ENCODE peak calls at places on chromosomes 13 and 19, in nine cellular contexts. One of them, this sample, is unnamed.

GRCh38 chr19:56126983-56127780 is 6.1 kb upstream of the ZNF787 start:
- DNase-seq in lung: no peak
- DNase-seq in Peyer's patch: no peak
- DNase-seq in ovary: no peak
- DNase-seq in psoas muscle: no peak
- DNase-seq in kidney: no peak
- DNase-seq in spleen: no peak
- DNase-seq in stomach: no peak
- DNase-seq in brain microvascular endothelial cell: no peak
- DNase-seq in this sample: no peak

GRCh38 chr19:1512671-1513491 is at the start of gene ADAMTSL5:
- DNase-seq in brain microvascular endothelial cell: no peak
- DNase-seq in lung: no peak
- DNase-seq in stomach: peak; percentile 60
- DNase-seq in psoas muscle: peak; percentile 68
- DNase-seq in ovary: no peak
- DNase-seq in Peyer's patch: peak; percentile 42
- DNase-seq in spleen: no peak
- DNase-seq in kidney: no peak
- DNase-seq in this sample: no peak

GRCh38 chr13:95235944-95236343 is 65.3 kb downstream of the ABCC4 start:
- DNase-seq in brain microvascular endothelial cell: no peak
- DNase-seq in psoas muscle: no peak
- DNase-seq in spleen: no peak
- DNase-seq in lung: peak; percentile 56
- DNase-seq in ovary: no peak
- DNase-seq in kidney: no peak
- DNase-seq in stomach: no peak
- DNase-seq in Peyer's patch: no peak
- DNase-seq in this sample: no peak

GRCh38 chr13:97125051-97125809 is 96.9 kb upstream of the MBNL2 start:
- DNase-seq in kidney: no peak
- DNase-seq in stomach: no peak
- DNase-seq in spleen: no peak
- DNase-seq in ovary: peak; percentile 39
- DNase-seq in lung: peak; percentile 59
- DNase-seq in brain microvascular endothelial cell: peak; percentile 77
- DNase-seq in psoas muscle: peak; percentile 43
- DNase-seq in Peyer's patch: no peak
- DNase-seq in this sample: no peak

GRCh38 chr13:32036131-32036695 is 4.6 kb downstream of the FRY start:
- DNase-seq in lung: no peak
- DNase-seq in kidney: no peak
- DNase-seq in ovary: no peak
- DNase-seq in stomach: no peak
- DNase-seq in brain microvascular endothelial cell: no peak
- DNase-seq in spleen: no peak
- DNase-seq in psoas muscle: no peak
- DNase-seq in Peyer's patch: no peak
- DNase-seq in this sample: no peak

GRCh38 chr19:16660763-16661479 is at the start of gene TMEM38A:
- DNase-seq in lung: peak; percentile 43
- DNase-seq in spleen: peak; percentile 92
- DNase-seq in Peyer's patch: peak; percentile 52
- DNase-seq in ovary: peak; percentile 58
- DNase-seq in kidney: peak; percentile 81
- DNase-seq in psoas muscle: peak; percentile 74
- DNase-seq in brain microvascular endothelial cell: no peak
- DNase-seq in stomach: peak; percentile 72
- DNase-seq in this sample: no peak

GRCh38 chr13:76647550-76647949 is 238.7 kb downstream of the KCTD12 start:
- DNase-seq in brain microvascular endothelial cell: no peak
- DNase-seq in kidney: no peak
- DNase-seq in psoas muscle: no peak
- DNase-seq in spleen: no peak
- DNase-seq in ovary: no peak
- DNase-seq in stomach: no peak
- DNase-seq in lung: no peak
- DNase-seq in Peyer's patch: no peak
- DNase-seq in this sample: no peak

GRCh38 chr13:29573190-29573589 is 22.3 kb downstream of the SLC7A1 start:
- DNase-seq in Peyer's patch: no peak
- DNase-seq in stomach: peak; percentile 53
- DNase-seq in ovary: no peak
- DNase-seq in lung: no peak
- DNase-seq in kidney: no peak
- DNase-seq in brain microvascular endothelial cell: no peak
- DNase-seq in spleen: no peak
- DNase-seq in psoas muscle: no peak
- DNase-seq in this sample: no peak

GRCh38 chr13:96011291-96011875 is 41.8 kb downstream of the UGGT2 start:
- DNase-seq in brain microvascular endothelial cell: no peak
- DNase-seq in psoas muscle: no peak
- DNase-seq in stomach: no peak
- DNase-seq in Peyer's patch: no peak
- DNase-seq in ovary: no peak
- DNase-seq in spleen: no peak
- DNase-seq in kidney: no peak
- DNase-seq in lung: no peak
- DNase-seq in this sample: no peak

GRCh38 chr13:100798739-100799361 is 124.3 kb upstream of the TMTC4 start:
- DNase-seq in Peyer's patch: no peak
- DNase-seq in stomach: no peak
- DNase-seq in ovary: no peak
- DNase-seq in psoas muscle: no peak
- DNase-seq in kidney: no peak
- DNase-seq in spleen: no peak
- DNase-seq in lung: no peak
- DNase-seq in brain microvascular endothelial cell: no peak
- DNase-seq in this sample: no peak

GRCh38 chr19:44879309-44880065 is 11.6 kb upstream of the TOMM40 start:
- DNase-seq in ovary: no peak
- DNase-seq in brain microvascular endothelial cell: no peak
- DNase-seq in psoas muscle: no peak
- DNase-seq in spleen: no peak
- DNase-seq in lung: no peak
- DNase-seq in kidney: no peak
- DNase-seq in stomach: no peak
- DNase-seq in Peyer's patch: no peak
- DNase-seq in this sample: no peak

GRCh38 chr19:49553451-49554271 is 25.9 kb downstream of the RCN3 start:
- DNase-seq in spleen: no peak
- DNase-seq in kidney: no peak
- DNase-seq in Peyer's patch: no peak
- DNase-seq in lung: no peak
- DNase-seq in ovary: no peak
- DNase-seq in brain microvascular endothelial cell: peak; percentile 72
- DNase-seq in psoas muscle: no peak
- DNase-seq in stomach: peak; percentile 77
- DNase-seq in this sample: no peak

GRCh38 chr13:41148421-41149283 is 16.1 kb upstream of the KBTBD6 start:
- DNase-seq in brain microvascular endothelial cell: no peak
- DNase-seq in stomach: no peak
- DNase-seq in kidney: no peak
- DNase-seq in Peyer's patch: no peak
- DNase-seq in spleen: no peak
- DNase-seq in ovary: no peak
- DNase-seq in lung: no peak
- DNase-seq in psoas muscle: no peak
- DNase-seq in this sample: no peak

GRCh38 chr13:72139192-72139591 is 272.2 kb upstream of the DACH1 start:
- DNase-seq in lung: no peak
- DNase-seq in brain microvascular endothelial cell: no peak
- DNase-seq in spleen: no peak
- DNase-seq in kidney: no peak
- DNase-seq in psoas muscle: no peak
- DNase-seq in Peyer's patch: no peak
- DNase-seq in ovary: no peak
- DNase-seq in stomach: no peak
- DNase-seq in this sample: no peak

GRCh38 chr13:103099894-103100293 is 33.7 kb upstream of the SLC10A2 start:
- DNase-seq in stomach: no peak
- DNase-seq in psoas muscle: no peak
- DNase-seq in brain microvascular endothelial cell: no peak
- DNase-seq in kidney: no peak
- DNase-seq in spleen: no peak
- DNase-seq in ovary: no peak
- DNase-seq in lung: no peak
- DNase-seq in Peyer's patch: no peak
- DNase-seq in this sample: no peak

GRCh38 chr19:38838208-38838985 is 6.8 kb upstream of the ECH1 start:
- DNase-seq in ovary: no peak
- DNase-seq in stomach: peak; percentile 67
- DNase-seq in lung: no peak
- DNase-seq in kidney: no peak
- DNase-seq in spleen: peak; percentile 60
- DNase-seq in brain microvascular endothelial cell: no peak
- DNase-seq in Peyer's patch: no peak
- DNase-seq in psoas muscle: no peak
- DNase-seq in this sample: no peak

GRCh38 chr13:20136781-20137703 is 23.8 kb downstream of the GJA3 start:
- DNase-seq in psoas muscle: no peak
- DNase-seq in ovary: no peak
- DNase-seq in kidney: no peak
- DNase-seq in Peyer's patch: no peak
- DNase-seq in spleen: no peak
- DNase-seq in stomach: peak; percentile 59
- DNase-seq in lung: peak; percentile 45
- DNase-seq in brain microvascular endothelial cell: no peak
- DNase-seq in this sample: no peak

GRCh38 chr19:18932216-18932841 is 8.7 kb downstream of the HOMER3 start:
- DNase-seq in stomach: peak; percentile 82
- DNase-seq in psoas muscle: peak; percentile 81
- DNase-seq in lung: peak; percentile 81
- DNase-seq in spleen: peak; percentile 94
- DNase-seq in kidney: peak; percentile 90
- DNase-seq in brain microvascular endothelial cell: no peak
- DNase-seq in ovary: peak; percentile 94
- DNase-seq in Peyer's patch: peak; percentile 78
- DNase-seq in this sample: peak; percentile 85

DNA sequence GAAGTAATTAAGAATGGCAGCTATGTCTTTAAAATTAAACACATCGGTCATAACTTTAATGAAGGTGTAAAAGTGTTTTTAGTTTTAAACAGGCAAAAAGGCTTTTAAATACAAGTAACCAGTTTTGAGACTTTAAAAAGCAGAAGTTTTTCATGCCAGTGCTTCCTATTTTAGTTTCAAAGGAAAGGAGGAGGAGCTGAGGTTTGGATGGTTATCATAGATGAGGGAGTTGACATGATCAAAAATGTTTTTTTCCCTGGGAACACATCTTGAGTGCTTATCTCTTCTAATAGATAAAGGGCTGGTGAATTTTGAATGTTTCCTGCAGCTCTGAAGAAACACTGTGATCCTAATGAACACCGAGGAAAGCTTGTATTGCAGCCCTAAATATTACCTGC is 42.9 kb downstream of the LRCH1 start:
- DNase-seq in kidney: no peak
- DNase-seq in brain microvascular endothelial cell: no peak
- DNase-seq in Peyer's patch: no peak
- DNase-seq in lung: no peak
- DNase-seq in psoas muscle: no peak
- DNase-seq in stomach: no peak
- DNase-seq in ovary: no peak
- DNase-seq in spleen: no peak
- DNase-seq in this sample: no peak
- H3K4me3 ChIP-seq in kidney: no peak overlapping the region
- H3K4me3 ChIP-seq in brain microvascular endothelial cell: no peak overlapping the region
- H3K4me3 ChIP-seq in Peyer's patch: no peak overlapping the region
- H3K4me3 ChIP-seq in lung: no peak overlapping the region
- H3K4me3 ChIP-seq in psoas muscle: no peak overlapping the region
- H3K4me3 ChIP-seq in stomach: no peak overlapping the region
- H3K4me3 ChIP-seq in ovary: no peak overlapping the region
- H3K4me3 ChIP-seq in spleen: no peak overlapping the region
- H3K4me3 ChIP-seq in this sample: no peak overlapping the region

GRCh38 chr19:7182489-7182888 is 111.7 kb downstream of the INSR start:
- DNase-seq in psoas muscle: no peak
- DNase-seq in brain microvascular endothelial cell: no peak
- DNase-seq in lung: no peak
- DNase-seq in ovary: no peak
- DNase-seq in Peyer's patch: no peak
- DNase-seq in spleen: no peak
- DNase-seq in kidney: no peak
- DNase-seq in stomach: no peak
- DNase-seq in this sample: no peak
- H3K27ac ChIP-seq in psoas muscle: peak overlapping the region; percentile 73
- H3K27ac ChIP-seq in brain microvascular endothelial cell: peak overlapping the region; percentile 63
- H3K27ac ChIP-seq in lung: peak overlapping the region; percentile 65
- H3K27ac ChIP-seq in ovary: peak overlapping the region; percentile 92
- H3K27ac ChIP-seq in Peyer's patch: no peak overlapping the region
- H3K27ac ChIP-seq in spleen: peak overlapping the region; percentile 67
- H3K27ac ChIP-seq in kidney: peak overlapping the region; percentile 74
- H3K27ac ChIP-seq in stomach: no peak overlapping the region
- H3K27ac ChIP-seq in this sample: no peak overlapping the region

GRCh38 chr19:48168689-48169088 is 1.5 kb downstream of the LIG1 start:
- DNase-seq in psoas muscle: no peak
- DNase-seq in brain microvascular endothelial cell: no peak
- DNase-seq in spleen: no peak
- DNase-seq in stomach: no peak
- DNase-seq in Peyer's patch: no peak
- DNase-seq in ovary: no peak
- DNase-seq in lung: no peak
- DNase-seq in kidney: no peak
- DNase-seq in this sample: no peak
- H3K4me3 ChIP-seq in psoas muscle: no peak overlapping the region
- H3K4me3 ChIP-seq in brain microvascular endothelial cell: no peak overlapping the region
- H3K4me3 ChIP-seq in spleen: no peak overlapping the region
- H3K4me3 ChIP-seq in stomach: no peak overlapping the region
- H3K4me3 ChIP-seq in Peyer's patch: no peak overlapping the region
- H3K4me3 ChIP-seq in ovary: no peak overlapping the region
- H3K4me3 ChIP-seq in lung: no peak overlapping the region
- H3K4me3 ChIP-seq in kidney: no peak overlapping the region
- H3K4me3 ChIP-seq in this sample: no peak overlapping the region

DNA sequence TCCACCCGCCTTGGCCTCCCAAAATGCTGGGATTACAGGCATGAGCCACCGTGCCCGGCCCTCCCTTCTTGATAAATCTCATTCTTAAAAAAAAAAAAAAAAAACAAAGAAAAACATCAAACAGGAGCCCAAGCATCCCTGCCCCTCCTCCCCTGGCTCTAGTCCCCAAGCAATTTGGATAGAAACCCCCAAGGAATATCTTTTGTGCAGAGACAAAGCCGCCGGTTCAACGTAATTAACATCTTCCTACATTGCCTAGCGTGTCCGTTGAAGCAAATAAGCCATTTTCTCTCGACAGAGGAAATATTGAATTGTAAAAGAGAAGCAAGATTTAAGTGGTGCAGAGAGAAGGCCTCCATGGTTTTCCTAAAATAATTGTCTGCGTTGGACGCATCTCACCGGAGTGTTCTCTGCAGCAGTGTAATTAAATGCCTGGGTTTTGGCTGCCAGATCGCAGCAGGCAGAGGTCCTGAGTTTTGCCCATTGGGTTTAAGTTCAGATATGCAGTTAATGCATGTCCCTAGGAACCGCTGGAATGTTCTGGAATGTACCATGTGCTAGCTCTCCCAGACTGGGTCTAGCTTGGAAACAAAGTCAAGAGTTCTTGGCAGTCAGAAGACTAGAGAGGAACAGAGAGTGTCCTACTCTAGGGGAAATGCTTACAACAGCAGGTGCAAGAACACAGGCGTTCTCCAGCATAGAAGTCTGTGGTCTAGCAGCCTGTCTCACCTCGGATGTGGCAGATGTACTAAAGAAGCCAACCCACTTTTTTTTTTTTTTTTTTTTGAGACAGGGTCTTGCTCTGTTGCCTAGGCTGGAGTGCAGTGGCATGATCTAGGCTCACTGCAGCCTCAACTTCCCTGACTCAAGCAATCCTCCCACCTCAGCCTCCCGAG is 30.9 kb downstream of the PIN1 start:
- DNase-seq in kidney: no peak
- DNase-seq in psoas muscle: no peak
- DNase-seq in Peyer's patch: peak; percentile 46
- DNase-seq in stomach: no peak
- DNase-seq in ovary: no peak
- DNase-seq in lung: no peak
- DNase-seq in spleen: no peak
- DNase-seq in brain microvascular endothelial cell: no peak
- DNase-seq in this sample: no peak
- H3K27ac ChIP-seq in kidney: no peak overlapping the region
- H3K27ac ChIP-seq in psoas muscle: no peak overlapping the region
- H3K27ac ChIP-seq in Peyer's patch: no peak overlapping the region
- H3K27ac ChIP-seq in stomach: no peak overlapping the region
- H3K27ac ChIP-seq in ovary: no peak overlapping the region
- H3K27ac ChIP-seq in lung: no peak overlapping the region
- H3K27ac ChIP-seq in spleen: no peak overlapping the region
- H3K27ac ChIP-seq in brain microvascular endothelial cell: no peak overlapping the region
- H3K27ac ChIP-seq in this sample: no peak overlapping the region